ENCODE peak calls at places on chromosomes 16 and 17, in nine cellular contexts. J is CD8-positive, alpha-beta T cell; S is PC-9; Z is trophoblast cell; Q is IMR-90; G is ascending aorta; W is heart left ventricle; O is CD8-positive, alpha-beta memory T cell; I is esophagus muscularis mucosa. T is an unnamed sample.

GRCh38 chr16:74199842-74200124 is 96.8 kb upstream of the PSMD7 start:
- DNase-seq in W (no peak), J (no peak), Q (no peak), O (no peak), S (no peak), G (no peak), Z (no peak), I (peak; percentile 19), T (no peak)

GRCh38 chr16:75496546-75496945 is 1.3 kb upstream of the CHST6 start:
- DNase-seq in J (no peak), S (no peak), I (no peak), Q (no peak), Z (no peak), W (no peak), G (no peak), O (no peak), T (no peak)

GRCh38 chr17:27921599-27921998 is 28.4 kb upstream of the LYRM9 start:
- DNase-seq in O (no peak), Q (no peak), Z (no peak), W (no peak), J (no peak), G (no peak), S (no peak), I (no peak), T (no peak)

GRCh38 chr16:21684199-21684598 is 20.4 kb downstream of the OTOA start:
- DNase-seq in O (peak; percentile 15), J (peak; percentile 49), W (no peak), S (no peak), Q (no peak), G (no peak), I (no peak), Z (no peak), T (peak; percentile 6)

GRCh38 chr16:81522141-81522701 is 77.6 kb downstream of the CMIP start:
- DNase-seq in J (no peak), I (no peak), G (no peak), O (no peak), Q (no peak), W (no peak), S (no peak), Z (no peak), T (peak; percentile 71)

GRCh38 chr17:42386784-42387183 is 1.5 kb downstream of the STAT3 start:
- DNase-seq in O (no peak), Q (no peak), G (no peak), W (no peak), I (no peak), J (no peak), S (no peak), Z (no peak), T (no peak)

GRCh38 chr17:40329981-40330794 is 21.2 kb downstream of the RARA start:
- DNase-seq in Q (no peak), G (no peak), O (peak; percentile 44), W (peak; percentile 84), S (no peak), J (no peak), I (no peak), Z (no peak), T (no peak)

GRCh38 chr17:63999680-64000531 is 1.8 kb downstream of the PRR29 start:
- DNase-seq in S (no peak), W (no peak), I (no peak), O (no peak), G (no peak), Z (no peak), J (no peak), Q (no peak), T (peak; percentile 33)

GRCh38 chr17:7886227-7887037 is 2.2 kb upstream of the CHD3 start:
- DNase-seq in G (no peak), W (peak; percentile 32), Q (peak; percentile 7), Z (peak; percentile 28), S (peak; percentile 30), I (no peak), J (peak; percentile 65), O (peak; percentile 82), T (peak; percentile 51)

GRCh38 chr17:7888184-7888920 is at the start of gene CHD3:
- DNase-seq in Q (peak; percentile 21), S (peak; percentile 82), I (no peak), J (peak; percentile 58), G (no peak), O (peak; percentile 51), W (no peak), Z (peak; percentile 87), T (peak; percentile 36)

GRCh38 chr17:7887482-7888183 is 956 bp upstream of the CHD3 start:
- DNase-seq in I (peak; percentile 97), S (peak; percentile 94), G (peak; percentile 65), W (peak; percentile 95), Z (peak; percentile 83), J (peak; percentile 88), Q (peak; percentile 98), O (peak; percentile 89), T (peak; percentile 95)

GRCh38 chr17:7885357-7886226 is 3.0 kb upstream of the CHD3 start:
- DNase-seq in W (peak; percentile 52), Q (peak; percentile 14), I (no peak), G (no peak), J (peak; percentile 68), S (peak; percentile 68), Z (peak; percentile 49), O (peak; percentile 30), T (peak; percentile 45)

DNA sequence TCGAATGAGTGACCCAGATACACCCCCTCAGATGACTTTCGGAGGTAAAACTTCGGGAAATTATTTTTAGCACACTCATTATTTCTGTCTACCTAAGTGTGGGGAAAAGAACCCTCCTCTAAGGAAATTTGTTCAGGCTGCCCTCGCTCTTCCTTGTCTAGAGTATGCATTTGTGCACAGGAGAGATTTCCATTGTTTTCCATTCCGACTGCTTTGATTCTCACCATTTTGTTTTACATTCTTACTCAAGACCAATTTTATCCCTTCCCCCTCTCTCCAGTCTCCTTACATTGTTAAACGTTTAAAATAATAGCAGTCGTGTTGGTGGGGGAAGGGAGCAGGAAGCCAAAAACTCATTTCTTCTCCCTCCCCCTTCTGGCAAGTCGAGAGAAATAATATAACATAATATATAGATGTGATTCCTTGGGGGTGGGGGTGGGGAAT is 1.5 kb upstream of the CHD3 start:
- DNase-seq in W (no peak), S (no peak), Q (no peak), O (no peak), G (no peak), Z (peak; percentile 54), I (no peak), J (no peak), T (no peak)
- H3K4me3 ChIP-seq in W (peak overlapping the region; percentile 65), S (peak overlapping the region; percentile 84), Q (peak overlapping the region; percentile 98), O (peak overlapping the region; percentile 85), G (peak overlapping the region; percentile 95), Z (no peak overlapping the region), I (peak overlapping the region; percentile 87), J (peak overlapping the region; percentile 86), T (peak overlapping the region; percentile 86)

DNA sequence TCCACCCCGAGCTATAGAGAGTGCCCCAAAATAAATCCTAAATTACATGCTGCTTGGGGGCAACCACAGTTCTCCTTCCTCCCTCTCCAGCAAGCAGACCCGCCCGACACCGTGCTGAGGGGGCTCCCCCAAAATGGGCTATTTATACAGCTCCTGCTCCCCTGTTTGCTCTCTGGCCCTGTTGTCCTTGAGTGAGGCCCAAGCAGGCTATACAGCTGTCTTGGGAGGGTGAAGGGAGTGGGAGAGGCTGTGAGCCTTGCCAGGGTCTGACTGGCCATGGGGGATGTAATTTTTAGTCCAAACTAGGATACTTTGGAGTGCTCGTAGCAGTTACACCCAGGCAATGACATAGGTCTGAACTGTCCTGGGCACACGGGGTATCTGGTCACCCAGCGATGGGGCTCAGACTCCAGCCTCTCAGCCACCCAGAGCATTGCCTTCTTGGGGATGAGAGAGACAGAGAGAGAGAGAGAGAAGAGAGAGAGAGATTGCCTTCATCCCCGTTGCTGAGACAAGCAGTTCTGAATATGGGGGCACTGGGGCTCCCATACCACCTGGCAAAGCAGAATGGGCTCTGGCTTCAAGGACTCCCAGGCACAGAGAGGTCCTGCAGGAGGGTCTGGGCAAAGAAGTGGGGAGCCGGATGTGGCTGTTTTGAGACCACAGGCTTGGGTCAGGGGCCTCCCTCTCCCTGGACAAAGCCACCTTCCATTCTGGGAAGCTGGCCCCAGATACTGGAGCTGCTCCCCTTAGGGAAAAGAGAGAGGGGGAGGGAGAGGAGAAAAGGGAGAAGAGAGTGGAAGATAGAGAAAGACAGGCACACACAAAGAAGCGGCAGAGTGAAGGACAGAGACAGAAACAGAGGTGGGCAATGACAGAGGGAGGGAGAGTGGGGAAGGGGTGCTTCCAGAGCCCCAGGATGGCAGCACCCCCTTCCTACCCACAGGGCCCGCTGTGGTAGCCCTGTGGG is 10.7 kb upstream of the TMEM92 start:
- DNase-seq in Q (no peak), W (no peak), O (no peak), J (peak; percentile 13), I (no peak), S (no peak), G (no peak), Z (no peak), T (no peak)
- H3K27ac ChIP-seq in Q (no peak overlapping the region), W (no peak overlapping the region), O (no peak overlapping the region), J (no peak overlapping the region), I (no peak overlapping the region), S (no peak overlapping the region), G (peak overlapping the region; percentile 35), Z (no peak overlapping the region), T (no peak overlapping the region)

DNA sequence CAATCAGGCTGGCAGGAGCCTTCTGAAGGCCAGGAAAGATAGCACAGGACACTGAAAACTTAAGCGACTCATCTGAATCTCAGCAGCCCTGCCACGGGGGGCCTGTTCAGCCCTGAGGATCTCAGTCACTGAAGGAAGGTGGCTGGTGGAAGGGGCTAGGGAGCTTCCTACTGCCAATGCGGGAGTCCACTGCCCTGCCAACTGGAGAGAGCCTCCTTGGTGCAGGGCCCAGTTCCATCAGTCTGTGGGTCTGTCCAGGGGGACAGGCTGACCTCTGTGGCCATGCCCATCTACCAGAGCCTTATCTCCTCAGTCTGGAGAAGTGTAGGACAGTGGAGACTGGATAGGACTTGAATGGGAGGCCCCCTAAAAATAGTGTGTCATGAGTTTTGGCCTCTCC is 1851.6 kb downstream of the TP53TG3F start:
- DNase-seq in J (no peak), O (no peak), W (no peak), G (no peak), S (no peak), Q (no peak), Z (no peak), I (peak; percentile 39), T (no peak)
- H3K9me3 ChIP-seq in J (no peaks in the 10 kb centered on the region), O (no peaks in the 10 kb centered on the region), W (no peaks in the 10 kb centered on the region), G (no peaks in the 10 kb centered on the region), S (no peaks in the 10 kb centered on the region), Q (peaks cover 34% of the 10 kb centered on the region), Z (peaks cover 57% of the 10 kb centered on the region), I (no peaks in the 10 kb centered on the region), T (peaks cover 4% of the 10 kb centered on the region)

DNA sequence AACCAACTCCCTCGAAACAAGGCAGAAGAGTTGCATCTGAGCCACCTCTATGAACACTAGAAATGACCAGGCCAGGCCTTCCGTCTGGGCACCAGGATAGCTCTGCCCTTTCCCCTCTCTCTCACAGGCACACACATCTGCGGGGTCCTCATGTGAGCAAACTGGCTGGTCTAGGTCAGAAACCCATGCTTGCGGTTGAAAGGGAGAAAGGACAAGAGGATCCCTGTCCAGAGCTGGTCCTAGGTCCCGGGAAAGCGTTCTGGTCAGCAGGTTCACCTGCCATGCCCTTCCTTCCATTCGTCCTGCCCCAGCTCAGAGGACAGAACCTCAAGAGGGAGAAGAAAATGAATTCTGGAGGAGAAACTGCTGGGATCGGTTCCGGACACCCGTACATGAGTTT is 2.7 kb downstream of the MNT start:
- DNase-seq in S (no peak), Q (no peak), I (no peak), O (no peak), G (no peak), J (no peak), Z (no peak), W (no peak), T (no peak)
- H3K4me3 ChIP-seq in S (peak overlapping the region; percentile 96), Q (no peak overlapping the region), I (peak overlapping the region; percentile 100), O (peak overlapping the region; percentile 39), G (peak overlapping the region; percentile 84), J (no peak overlapping the region), Z (peak overlapping the region; percentile 45), W (peak overlapping the region; percentile 94), T (no peak overlapping the region)

GRCh38 chr17:59695943-59696681 is 11.1 kb downstream of the PTRH2 start:
- DNase-seq in G (no peak), J (no peak), W (no peak), Z (no peak), S (no peak), O (no peak), Q (no peak), I (no peak), T (no peak)
- H3K27ac ChIP-seq in G (no peak overlapping the region), J (no peak overlapping the region), W (no peak overlapping the region), Z (no peak overlapping the region), S (peak overlapping the region; percentile 81), O (no peak overlapping the region), Q (no peak overlapping the region), I (no peak overlapping the region), T (no peak overlapping the region)